ENCODE peak calls at places on chromosomes 5 and 9, in five cellular contexts. B is GM12878, T is SK-N-SH, G is K562, R is HepG2. Y is an unnamed sample.

GRCh38 chr9:4299006-4299795 is 667 bp downstream of the GLIS3 start:
- DNase-seq in G (no peak), T (peak), B (no peak), R (no peak), Y (peak)

GRCh38 chr5:94423411-94423810 is 195.0 kb downstream of the KIAA0825 start:
- DNase-seq in B (no peak), R (no peak), G (no peak), T (no peak), Y (no peak)

GRCh38 chr9:111038336-111039202 is at the start of gene LPAR1:
- DNase-seq in R (no peak), G (no peak), B (no peak), T (peak), Y (no peak)

GRCh38 chr5:31898246-31898645 is 259.3 kb downstream of the PDZD2 start:
- DNase-seq in R (no peak), G (no peak), T (no peak), B (no peak), Y (no peak)

GRCh38 chr9:93644397-93645088 is 68.2 kb downstream of the PHF2 start:
- DNase-seq in T (no peak), B (no peak), R (no peak), G (no peak), Y (no peak)

GRCh38 chr9:116372081-116372673 is 218.6 kb downstream of the PAPPA start:
- DNase-seq in R (no peak), B (no peak), T (no peak), G (no peak), Y (no peak)

GRCh38 chr5:83844320-83845068 is 123.8 kb upstream of the HAPLN1 start:
- DNase-seq in G (no peak), R (no peak), T (no peak), B (peak), Y (peak)

GRCh38 chr9:84703793-84704192 is 34.3 kb downstream of the NTRK2 start:
- DNase-seq in B (no peak), G (no peak), R (no peak), T (no peak), Y (no peak)

GRCh38 chr5:83145241-83145640 is 67.9 kb downstream of the XRCC4 start:
- DNase-seq in T (no peak), R (no peak), G (no peak), B (no peak), Y (no peak)

GRCh38 chr5:143274952-143275351 is 128.5 kb downstream of the NR3C1 start:
- DNase-seq in G (no peak), B (no peak), R (no peak), T (no peak), Y (no peak)

GRCh38 chr5:36414869-36415282 is 113.2 kb upstream of the RANBP3L start:
- DNase-seq in R (peak), B (no peak), G (peak), T (peak), Y (no peak)

GRCh38 chr5:141881886-141882285 is 3.7 kb upstream of the PCDH1 start:
- DNase-seq in T (peak), B (no peak), G (no peak), R (no peak), Y (no peak)

GRCh38 chr9:92158097-92158601 is 42.9 kb upstream of the SPTLC1 start:
- DNase-seq in G (no peak), B (no peak), T (no peak), R (no peak), Y (no peak)

GRCh38 chr5:111545031-111545430 is 32.7 kb upstream of the STARD4 start:
- DNase-seq in B (no peak), G (no peak), R (no peak), T (no peak), Y (no peak)

GRCh38 chr5:19928556-19929421 is 59.2 kb downstream of the CDH18 start:
- DNase-seq in G (no peak), R (peak), T (no peak), B (no peak), Y (no peak)

GRCh38 chr5:2156358-2157059 is 273.8 kb upstream of the IRX4 start:
- DNase-seq in T (no peak), B (no peak), G (peak), R (no peak), Y (no peak)

GRCh38 chr5:150525781-150526180 is 17.9 kb downstream of the NDST1 start:
- DNase-seq in R (no peak), T (no peak), B (no peak), G (no peak), Y (no peak)

GRCh38 chr9:135145312-135145711 is 57.8 kb downstream of the OLFM1 start:
- DNase-seq in G (no peak), B (no peak), R (no peak), T (no peak), Y (no peak)

GRCh38 chr9:114156658-114157421 is 1.5 kb downstream of the COL27A1 start:
- DNase-seq in T (peak), B (no peak), G (no peak), R (no peak), Y (peak)

GRCh38 chr9:91060520-91061343 is 259.1 kb downstream of the SYK start:
- DNase-seq in B (no peak), G (no peak), R (peak), T (no peak), Y (no peak)

GRCh38 chr9:135087899-135088347 is 455 bp downstream of the OLFM1 start:
- DNase-seq in G (no peak), B (no peak), R (no peak), T (no peak), Y (no peak)

GRCh38 chr9:105425817-105426433 is 21.9 kb upstream of the FSD1L start:
- DNase-seq in B (no peak), T (peak), G (no peak), R (no peak), Y (no peak)

GRCh38 chr5:150186796-150187356 is 3.0 kb upstream of the SLC6A7 start:
- DNase-seq in R (no peak), G (no peak), B (no peak), T (peak), Y (no peak)

GRCh38 chr5:107395632-107396350 is 274.9 kb downstream of the EFNA5 start:
- DNase-seq in B (peak), R (no peak), G (no peak), T (no peak), Y (no peak)

GRCh38 chr9:105957830-105958229 is 263.5 kb downstream of the TMEM38B start:
- DNase-seq in G (no peak), B (no peak), R (no peak), T (no peak), Y (no peak)

GRCh38 chr9:98877211-98877730 is 66.4 kb upstream of the COL15A1 start:
- DNase-seq in G (no peak), B (no peak), T (no peak), R (no peak), Y (no peak)

GRCh38 chr9:104386425-104387069 is 117.5 kb upstream of the OR13F1 start:
- DNase-seq in T (peak), B (no peak), R (peak), G (peak), Y (peak)

GRCh38 chr9:12980482-12980881 is 205.7 kb downstream of the LURAP1L start:
- DNase-seq in R (no peak), G (no peak), B (no peak), T (no peak), Y (no peak)

GRCh38 chr9:73683862-73684591 is 532.4 kb downstream of the ANXA1 start:
- DNase-seq in B (no peak), T (peak), R (peak), G (peak), Y (no peak)

GRCh38 chr5:130052752-130053151 is 148.5 kb downstream of the CHSY3 start:
- DNase-seq in B (no peak), G (no peak), T (no peak), R (no peak), Y (no peak)

GRCh38 chr5:73763300-73764032 is 137.5 kb downstream of the ARHGEF28 start:
- DNase-seq in T (no peak), B (no peak), R (peak), G (no peak), Y (no peak)

GRCh38 chr5:43231977-43232376 is 40.0 kb downstream of the NIM1K start:
- DNase-seq in T (peak), G (no peak), R (no peak), B (no peak), Y (no peak)

GRCh38 chr5:149665416-149666163 is 64.5 kb upstream of the PPARGC1B start:
- DNase-seq in B (no peak), T (no peak), G (peak), R (no peak), Y (no peak)

GRCh38 chr9:135718616-135719015 is 16.6 kb downstream of the KCNT1 start:
- DNase-seq in R (peak), T (no peak), G (no peak), B (no peak), Y (no peak)

GRCh38 chr5:59174248-59174844 is 591.5 kb downstream of the RAB3C start:
- DNase-seq in B (no peak), R (peak), T (peak), G (peak), Y (peak)

GRCh38 chr5:92775711-92776615 is 805.1 kb downstream of the NR2F1-AS1 start:
- DNase-seq in G (no peak), R (no peak), T (no peak), B (no peak), Y (no peak)

DNA sequence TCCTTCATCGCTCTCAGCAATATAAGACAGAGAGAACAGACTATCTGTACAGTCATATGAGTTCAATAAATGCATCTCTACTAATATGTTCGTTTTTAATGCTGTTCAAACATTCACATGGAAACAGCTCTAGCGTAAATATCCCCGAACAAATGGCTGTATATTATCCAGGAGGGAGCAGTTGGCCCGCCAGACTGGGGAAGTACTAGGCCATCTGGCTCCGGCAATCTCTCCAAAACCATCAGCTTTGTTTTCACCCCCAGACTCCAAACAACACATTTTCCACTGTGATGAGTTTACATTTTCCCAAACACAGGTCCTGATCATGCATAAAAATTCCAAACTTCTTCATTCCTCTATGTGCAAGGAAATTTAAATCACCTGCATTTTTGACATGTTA is 8.7 kb downstream of the EBF1 start:
- DNase-seq in R (no peak), G (no peak), B (no peak), T (no peak), Y (no peak)
- TF ChIP-seq REST in R (no peak), G (no peak), B (no peak), T (no peak), Y (no peak)

GRCh38 chr5:172503925-172504730 is 49.8 kb upstream of the SH3PXD2B start:
- DNase-seq in R (no peak), B (no peak), T (no peak), G (no peak), Y (no peak)
- TF ChIP-seq GABPA in R (no peak), B (no peak), T (no peak), G (no peak), Y (no peak)

DNA sequence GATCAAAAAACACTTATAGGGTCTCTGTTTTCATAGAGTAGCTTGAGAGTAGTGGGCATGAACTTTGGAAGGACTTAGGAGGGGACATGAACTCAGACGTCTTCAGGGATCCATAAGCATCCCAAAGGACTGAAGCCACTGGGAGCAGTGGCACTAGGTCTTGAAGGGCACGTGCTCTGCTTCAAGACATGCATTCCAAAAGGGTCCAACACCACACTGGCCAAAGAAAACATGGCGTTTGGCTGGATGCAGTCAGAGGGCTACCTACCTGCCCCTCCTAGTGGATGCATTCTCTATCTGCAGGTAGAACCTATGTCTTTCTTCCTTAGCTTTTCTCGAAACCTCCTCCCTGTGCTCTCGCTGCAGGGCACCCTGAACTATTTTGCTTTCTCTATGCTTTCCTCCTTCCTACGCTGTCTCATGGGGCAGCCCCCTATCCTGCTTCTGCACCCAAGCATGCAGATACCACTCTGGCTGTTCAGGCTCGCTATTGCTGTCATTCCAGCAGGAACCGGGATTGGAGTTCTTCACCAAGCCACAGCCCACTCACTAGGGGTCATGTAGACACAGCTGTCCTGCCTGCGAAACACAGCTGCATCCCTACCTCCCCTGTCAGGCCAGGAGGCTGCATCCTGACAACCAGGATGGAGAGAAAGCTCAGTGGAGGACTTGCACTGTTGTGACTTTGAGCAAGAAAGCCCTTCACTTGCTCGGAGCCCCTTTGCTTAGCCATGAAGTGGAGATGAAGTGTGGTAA is 11.9 kb downstream of the FAM240B start:
- DNase-seq in R (no peak), G (peak), B (no peak), T (no peak), Y (no peak)
- TF ChIP-seq REST in R (no peak), G (no peak), B (no peak), T (no peak), Y (no peak)

DNA sequence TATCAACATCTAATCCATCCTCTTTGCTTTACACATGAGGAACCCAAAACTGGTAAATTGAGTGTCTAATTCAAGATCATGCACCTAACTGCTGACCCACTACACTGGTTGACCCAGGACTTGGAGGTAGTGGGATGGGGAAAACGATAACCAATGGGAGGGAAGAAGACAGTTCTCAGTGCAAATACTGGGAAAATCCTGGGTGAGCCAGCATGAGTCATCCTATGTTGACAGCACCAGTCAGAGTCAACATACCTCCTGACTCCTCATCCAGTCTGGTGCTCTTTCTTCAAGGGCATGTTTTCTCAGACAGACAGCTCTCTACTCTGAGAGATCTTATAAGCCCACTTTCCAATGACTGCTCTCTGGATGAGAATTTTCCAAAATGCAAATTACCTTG is 232.8 kb upstream of the PTGER4 start:
- DNase-seq in T (no peak), B (no peak), G (no peak), R (peak), Y (no peak)
- TF ChIP-seq GABPA in T (no peak), B (no peak), G (no peak), R (no peak), Y (no peak)

DNA sequence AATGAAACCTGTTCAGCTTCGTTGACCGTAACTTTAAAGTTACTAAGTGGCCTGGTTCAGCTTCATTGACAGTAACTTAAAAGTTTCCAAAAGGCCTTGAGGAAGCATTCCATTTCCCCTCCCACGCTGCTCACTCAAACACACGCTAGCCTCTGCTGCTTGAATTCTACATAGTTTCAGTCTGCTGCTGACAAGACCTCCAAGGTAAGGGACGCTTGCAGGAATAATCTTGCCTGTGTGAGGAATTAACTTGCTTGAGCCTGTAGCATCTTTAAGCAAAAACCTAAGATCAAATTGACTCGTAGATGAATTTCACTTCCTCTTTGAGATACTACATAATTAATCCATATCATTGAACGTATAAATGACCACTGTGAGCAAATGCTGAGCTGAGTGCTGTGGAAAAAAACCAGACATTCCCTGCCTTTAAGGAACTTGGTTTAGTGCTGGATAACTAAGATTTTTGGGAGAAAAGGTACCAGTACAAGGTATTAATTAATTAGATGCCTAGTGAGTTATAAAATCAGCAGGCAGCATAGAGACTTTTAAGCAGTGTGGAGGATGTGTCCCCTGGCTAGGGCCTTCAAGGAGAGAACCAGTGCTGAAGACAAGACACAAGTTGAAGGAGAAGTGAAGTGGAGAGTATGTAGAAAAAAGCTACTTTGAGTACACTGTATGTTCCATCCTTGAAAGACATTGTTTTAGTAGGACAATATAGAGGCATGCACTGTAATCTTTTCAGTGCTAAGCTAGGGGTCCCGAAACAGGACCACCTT is 39.2 kb downstream of the GRAMD2B start:
- DNase-seq in R (no peak), T (no peak), G (no peak), B (no peak), Y (no peak)
- TF ChIP-seq REST in R (no peak), T (no peak), G (no peak), B (no peak), Y (no peak)

GRCh38 chr9:137097761-137098462 is 11.1 kb downstream of the MAN1B1 start:
- DNase-seq in T (no peak), B (no peak), R (no peak), G (no peak), Y (no peak)

GRCh38 chr9:137096785-137097546 is 10.2 kb downstream of the MAN1B1 start:
- DNase-seq in G (no peak), R (no peak), B (no peak), T (no peak), Y (no peak)

GRCh38 chr9:137099231-137099630 is 12.4 kb downstream of the MAN1B1 start:
- DNase-seq in R (no peak), B (no peak), T (no peak), G (no peak), Y (no peak)

GRCh38 chr9:137095664-137096517 is 9.1 kb downstream of the MAN1B1 start:
- DNase-seq in G (no peak), R (no peak), B (peak), T (peak), Y (no peak)
- TF ChIP-seq GABPA in G (no peak), R (no peak), B (no peak), T (no peak), Y (no peak)

GRCh38 chr9:36154213-36154952 is 14.8 kb upstream of the CCIN start:
- DNase-seq in B (no peak), R (no peak), T (no peak), G (no peak), Y (no peak)
- TF ChIP-seq REST in B (no peak), R (no peak), T (no peak), G (no peak), Y (no peak)

GRCh38 chr9:109868722-109869121 is 88.7 kb downstream of the PALM2AKAP2 start:
- DNase-seq in B (no peak), T (no peak), R (no peak), G (no peak), Y (no peak)

GRCh38 chr9:109870365-109870764 is 90.4 kb downstream of the PALM2AKAP2 start:
- DNase-seq in B (no peak), T (no peak), R (no peak), G (no peak), Y (no peak)

GRCh38 chr9:109863961-109864360 is 84.0 kb downstream of the PALM2AKAP2 start:
- DNase-seq in T (no peak), B (no peak), G (no peak), R (no peak), Y (no peak)

GRCh38 chr9:109865521-109865920 is 85.5 kb downstream of the PALM2AKAP2 start:
- DNase-seq in R (no peak), G (no peak), B (no peak), T (no peak), Y (no peak)

GRCh38 chr9:109868222-109868621 is 88.2 kb downstream of the PALM2AKAP2 start:
- DNase-seq in G (no peak), B (no peak), R (no peak), T (no peak), Y (no peak)
- TF ChIP-seq GABPA in G (no peak), B (no peak), R (no peak), T (no peak), Y (no peak)

Y was measured in HL-60.